ENCODE peak calls at places on chromosomes 3 and 15, in four cellular contexts. A is CD8-positive, alpha-beta T cell; R is sigmoid colon; I is right lobe of liver. M is an unnamed sample. For H3K27me3 and H3K4me1, the result is how much of the 10 kb centered on the place peaks cover.

GRCh38 chr3:56347219-56347871 is 120.9 kb downstream of the ERC2 start:
- DNase-seq in A (no peak), R (no peak), I (peak), M (no peak)

GRCh38 chr3:20136231-20136630 is 49.8 kb downstream of the SGO1 start:
- DNase-seq in A (no peak), R (no peak), I (no peak), M (no peak)

GRCh38 chr15:88535100-88535499 is 11.4 kb downstream of the DET1 start:
- DNase-seq in A (no peak), R (no peak), I (no peak), M (no peak)

GRCh38 chr15:92328207-92328606 is 65.5 kb upstream of the ST8SIA2 start:
- DNase-seq in A (no peak), R (no peak), I (no peak), M (no peak)

GRCh38 chr3:54197509-54197908 is 75.2 kb downstream of the CACNA2D3 start:
- DNase-seq in A (no peak), R (no peak), I (no peak), M (no peak)

GRCh38 chr15:52124270-52124878 is 11.8 kb upstream of the BCL2L10 start:
- DNase-seq in A (no peak), R (no peak), I (no peak), M (no peak)

GRCh38 chr15:31457631-31458526 is 131.2 kb downstream of the KLF13 start:
- DNase-seq in A (no peak), R (no peak), I (peak), M (no peak)

GRCh38 chr15:76333720-76334437 is 2.7 kb upstream of the ISL2 start:
- DNase-seq in A (no peak), R (no peak), I (no peak), M (no peak)

GRCh38 chr3:144294659-144295538 is 323.3 kb downstream of the DIPK2A start:
- DNase-seq in A (no peak), R (no peak), I (no peak), M (no peak)

GRCh38 chr15:70088427-70088826 is 9.3 kb downstream of the TLE3 start:
- DNase-seq in A (no peak), R (no peak), I (no peak), M (no peak)

GRCh38 chr15:40190591-40190990 is 29.7 kb downstream of the BUB1B start:
- DNase-seq in A (no peak), R (no peak), I (no peak), M (no peak)

GRCh38 chr3:14487086-14487485 is 53.1 kb downstream of the GRIP2 start:
- DNase-seq in A (no peak), R (no peak), I (no peak), M (no peak)

GRCh38 chr15:40108061-40108854 is 421 bp downstream of the BMF start:
- DNase-seq in A (no peak), R (peak), I (peak), M (no peak)

GRCh38 chr3:117439812-117440211 is 730.2 kb downstream of the TUSC7 start:
- DNase-seq in A (no peak), R (no peak), I (no peak), M (no peak)

GRCh38 chr15:22895465-22896190 is 57.2 kb downstream of the NIPA2 start:
- DNase-seq in A (no peak), R (no peak), I (no peak), M (no peak)

GRCh38 chr3:122577409-122578028 is at the start of gene PARP15:
- DNase-seq in A (peak), R (no peak), I (no peak), M (peak)

GRCh38 chr3:140711719-140712086 is 33.8 kb downstream of the TRIM42 start:
- DNase-seq in A (no peak), R (no peak), I (no peak), M (no peak)

GRCh38 chr15:39976291-39977274 is 42.7 kb downstream of the EIF2AK4 start:
- DNase-seq in A (peak), R (peak), I (peak), M (no peak)

GRCh38 chr3:155548194-155548593 is 196.7 kb downstream of the PLCH1 start:
- DNase-seq in A (no peak), R (no peak), I (no peak), M (no peak)

GRCh38 chr3:10745392-10745791 is 70.6 kb upstream of the SLC6A11 start:
- DNase-seq in A (no peak), R (no peak), I (no peak), M (no peak)
- H3K27me3 ChIP-seq in A (under half), R (under half), I (under half), M (under half)

GRCh38 chr3:184563569-184563925 is 2.0 kb downstream of the EPHB3 start:
- DNase-seq in A (no peak), R (no peak), I (no peak), M (no peak)

GRCh38 chr3:184565421-184566211 is 4.0 kb downstream of the EPHB3 start:
- DNase-seq in A (no peak), R (no peak), I (no peak), M (no peak)

GRCh38 chr3:184563941-184564684 is 2.5 kb downstream of the EPHB3 start:
- DNase-seq in A (no peak), R (no peak), I (no peak), M (no peak)

GRCh38 chr3:184562875-184563568 is 1.4 kb downstream of the EPHB3 start:
- DNase-seq in A (no peak), R (no peak), I (no peak), M (no peak)

DNA sequence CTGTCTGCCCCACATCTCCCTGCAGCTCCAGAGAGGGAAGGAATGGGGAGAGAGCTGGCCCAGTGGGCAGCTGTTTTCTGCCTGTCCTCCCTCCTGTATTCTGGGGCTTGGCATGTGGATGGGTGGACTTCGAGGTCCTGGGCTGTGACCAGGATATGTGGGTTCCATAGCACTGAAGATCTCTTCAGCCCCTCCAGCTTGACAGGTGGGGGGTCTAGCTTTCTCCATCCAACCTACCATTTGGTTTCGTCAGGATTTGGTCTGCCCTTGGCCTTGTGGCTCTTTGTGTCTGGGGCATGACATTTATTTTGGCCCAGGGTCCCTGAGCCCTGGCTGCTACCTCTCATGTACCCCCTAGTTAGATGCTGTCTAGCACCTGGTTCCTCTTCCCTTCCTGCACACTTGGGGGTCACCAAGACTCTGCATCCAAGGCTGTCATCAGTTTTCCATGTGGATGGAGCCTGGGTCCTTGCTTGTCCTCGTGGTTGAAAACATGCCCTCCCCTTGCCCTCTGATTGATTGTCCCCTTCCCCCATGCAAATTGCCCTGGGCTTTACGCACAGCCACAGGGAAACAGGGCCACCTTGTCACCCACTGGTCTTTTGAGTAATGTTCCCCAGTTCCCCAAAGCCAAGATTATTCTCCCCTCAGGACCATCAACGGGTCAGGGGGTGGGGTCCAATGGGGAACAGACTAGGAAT is 3.2 kb downstream of the EPHB3 start:
- DNase-seq in A (no peak), R (no peak), I (no peak), M (no peak)
- H3K4me1 ChIP-seq in A (under half), R (under half), I (under half), M (under half)

DNA sequence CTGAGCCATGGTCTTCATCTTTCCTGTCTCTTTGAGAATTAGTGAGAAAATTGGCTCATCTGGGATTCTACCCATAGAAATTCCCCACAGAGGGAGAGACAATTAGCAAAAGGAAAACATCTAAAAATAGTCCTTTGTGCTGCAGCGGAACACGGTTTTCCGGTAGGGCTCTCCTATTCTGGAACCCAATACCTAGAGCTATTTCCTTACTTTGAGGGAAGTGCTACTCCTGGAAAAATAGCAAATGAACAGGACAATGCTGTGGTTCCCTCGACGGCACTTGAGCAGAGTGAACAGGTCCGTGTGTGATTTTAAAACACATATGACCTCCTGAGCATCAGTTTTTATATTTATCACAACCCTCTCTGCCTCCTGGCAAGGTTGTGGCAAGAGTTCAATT is 210.5 kb downstream of the FGF12 start:
- DNase-seq in A (no peak), R (no peak), I (no peak), M (no peak)
- H3K27me3 ChIP-seq in A (under half), R (under half), I (under half), M (under half)

GRCh38 chr3:30662836-30663235 is 56.4 kb downstream of the TGFBR2 start:
- DNase-seq in A (no peak), R (no peak), I (no peak), M (no peak)
- H3K4me1 ChIP-seq in A (half or more), R (under half), I (under half), M (half or more)

DNA sequence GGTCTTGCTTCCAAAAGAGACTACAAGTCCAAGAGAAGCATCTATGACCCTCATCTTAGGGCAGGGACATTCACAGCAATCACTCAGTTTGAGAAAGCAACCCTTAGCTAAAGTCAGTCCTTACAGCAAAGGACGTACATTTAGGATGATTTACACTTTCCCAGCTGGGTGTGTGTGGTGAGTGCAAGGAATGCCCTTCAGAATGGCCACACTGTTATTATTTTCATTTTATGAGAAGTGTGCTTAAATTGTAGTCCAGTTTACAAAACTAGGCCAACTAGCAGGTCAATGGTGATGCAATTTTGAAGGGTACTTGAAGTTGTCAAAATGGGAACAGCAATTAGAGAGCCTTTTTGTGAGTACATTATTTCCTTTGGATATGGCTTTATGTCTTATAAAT is 26.0 kb upstream of the CCK start:
- DNase-seq in A (no peak), R (no peak), I (no peak), M (no peak)
- H3K27me3 ChIP-seq in A (under half), R (under half), I (under half), M (under half)

DNA sequence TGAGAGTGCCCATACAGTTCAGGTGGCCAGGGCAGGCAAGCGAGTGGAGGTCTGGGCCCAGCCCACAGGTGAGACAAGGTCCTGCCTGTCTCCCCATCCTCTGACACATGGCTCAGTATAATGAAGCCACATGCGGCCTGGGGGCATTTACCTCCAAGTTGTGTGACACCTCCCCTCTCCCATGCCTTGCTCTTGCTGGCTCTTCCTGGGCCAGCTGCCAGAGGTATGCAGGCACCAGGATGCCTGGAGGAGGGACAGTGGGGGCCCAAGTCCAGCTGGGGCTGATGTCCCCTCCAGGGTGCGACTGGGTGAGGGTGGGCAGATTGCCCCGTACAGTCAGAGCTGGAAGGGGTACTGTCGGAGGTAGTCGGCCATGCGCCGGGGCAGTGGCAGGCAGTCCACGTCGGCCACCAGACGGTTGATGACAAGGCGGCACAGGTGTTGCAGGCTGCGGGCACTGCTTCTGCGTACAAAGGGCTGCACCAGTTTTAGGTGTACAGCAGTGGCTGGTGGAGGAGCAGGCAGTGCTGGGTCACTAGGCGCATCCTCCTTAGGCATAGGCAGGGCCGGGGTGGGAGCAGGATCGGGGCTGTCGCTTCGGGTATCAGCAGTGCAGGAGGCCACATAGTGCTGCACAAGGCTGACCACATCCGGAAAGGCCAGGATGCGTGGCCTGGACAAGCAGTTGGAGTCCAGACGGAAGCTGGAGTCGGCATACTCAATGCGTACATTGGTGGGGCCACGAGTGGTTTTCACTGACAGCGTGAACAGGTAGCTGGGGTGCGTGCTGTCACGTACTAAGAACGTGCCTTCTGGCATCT is 4.1 kb downstream of the CISH start:
- DNase-seq in A (no peak), R (no peak), I (no peak), M (no peak)
- H3K4me1 ChIP-seq in A (half or more), R (under half), I (under half), M (half or more)

GRCh38 chr3:44024194-44024593 is 217.5 kb upstream of the TOPAZ1 start:
- DNase-seq in A (no peak), R (no peak), I (no peak), M (no peak)
- H3K27me3 ChIP-seq in A (under half), R (under half), I (under half), M (under half)

GRCh38 chr3:127706785-127707351 is 34.1 kb downstream of the ABTB1 start:
- DNase-seq in A (no peak), R (peak), I (peak), M (no peak)
- H3K4me1 ChIP-seq in A (under half), R (under half), I (under half), M (under half)

M was measured in naive thymus-derived CD4-positive, alpha-beta T cell.